ENCODE peak calls at places on chromosomes 3 and 15, in six cellular contexts. H is neuronal stem cell, Y is IMR-90, B is H1, S is mesenchymal stem cell, T is trophoblast cell. W is an unnamed sample.

GRCh38 chr3:136193273-136194043 is 2.7 kb downstream of the MSL2 start:
- DNase-seq in H (no peak), Y (no peak), B (no peak), S (peak; percentile 28), T (no peak), W (no peak)

GRCh38 chr3:36648241-36649034 is 115.9 kb downstream of the DCLK3 start:
- DNase-seq in H (no peak), Y (peak; percentile 86), B (no peak), S (peak; percentile 56), T (peak; percentile 12), W (no peak)

GRCh38 chr3:59424268-59425010 is 374.6 kb upstream of the CFAP20DC start:
- DNase-seq in H (no peak), Y (peak; percentile 93), B (no peak), S (peak; percentile 96), T (no peak), W (no peak)

GRCh38 chr3:147298511-147298982 is 107.8 kb downstream of the ZIC4 start:
- DNase-seq in H (peak; percentile 11), Y (peak; percentile 100), B (no peak), S (peak; percentile 99), T (peak; percentile 84), W (no peak)

GRCh38 chr3:176906046-176906905 is 291.0 kb downstream of the TBL1XR1 start:
- DNase-seq in H (no peak), Y (peak; percentile 90), B (no peak), S (peak; percentile 35), T (peak; percentile 27), W (no peak)

GRCh38 chr3:108175352-108175751 is 46.9 kb downstream of the IFT57 start:
- DNase-seq in H (no peak), Y (peak; percentile 78), B (no peak), S (no peak), T (no peak), W (no peak)

GRCh38 chr3:14687360-14687759 is 12.4 kb downstream of the C3orf20 start:
- DNase-seq in H (no peak), Y (no peak), B (no peak), S (no peak), T (no peak), W (no peak)

GRCh38 chr3:30285188-30286006 is 321.0 kb upstream of the TGFBR2 start:
- DNase-seq in H (no peak), Y (no peak), B (no peak), S (no peak), T (no peak), W (no peak)

GRCh38 chr3:142210608-142211007 is 14.8 kb downstream of the GK5 start:
- DNase-seq in H (no peak), Y (no peak), B (no peak), S (peak; percentile 41), T (no peak), W (no peak)

GRCh38 chr3:129777806-129778205 is 115.7 kb downstream of the TMCC1 start:
- DNase-seq in H (no peak), Y (no peak), B (no peak), S (no peak), T (no peak), W (no peak)

GRCh38 chr3:18830087-18830486 is 318.2 kb upstream of the KCNH8 start:
- DNase-seq in H (no peak), Y (no peak), B (no peak), S (no peak), T (no peak), W (no peak)

GRCh38 chr15:65303687-65304392 is 637 bp upstream of the RNU5B-1 start:
- DNase-seq in H (peak; percentile 48), Y (peak; percentile 43), B (no peak), S (peak; percentile 61), T (peak; percentile 55), W (peak; percentile 64)
- H2BK120ac ChIP-seq in H (peak overlapping the region; percentile 88), Y (peak overlapping the region; percentile 25), B (peak overlapping the region; percentile 86), S (peak overlapping the region; percentile 93), T (peak overlapping the region; percentile 81), W (peak overlapping the region; percentile 65)

DNA sequence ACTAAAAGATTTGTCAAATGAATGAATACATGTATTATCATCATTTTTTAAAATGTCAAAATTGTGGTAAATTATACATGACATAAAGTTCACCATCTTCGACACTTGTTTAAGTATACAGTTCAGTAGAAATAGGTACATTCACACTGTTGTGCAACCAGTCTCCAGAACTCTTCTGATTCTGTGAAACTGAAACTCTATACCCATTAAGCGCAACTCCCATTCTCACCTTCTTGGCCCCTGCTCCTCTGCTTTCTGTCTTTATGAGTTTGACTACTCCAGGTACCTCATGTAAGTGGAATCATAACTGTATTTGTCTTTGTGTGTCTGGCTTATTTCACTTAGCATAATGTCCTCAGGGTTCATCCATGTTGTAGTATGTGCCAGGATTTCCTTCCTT is 50.1 kb upstream of the KBTBD8 start:
- DNase-seq in H (no peak), Y (no peak), B (no peak), S (no peak), T (no peak), W (no peak)
- H4K91ac ChIP-seq in H (no peak overlapping the region), Y (no peak overlapping the region), B (no peak overlapping the region), S (no peak overlapping the region), T (no peak overlapping the region), W (no peak overlapping the region)

DNA sequence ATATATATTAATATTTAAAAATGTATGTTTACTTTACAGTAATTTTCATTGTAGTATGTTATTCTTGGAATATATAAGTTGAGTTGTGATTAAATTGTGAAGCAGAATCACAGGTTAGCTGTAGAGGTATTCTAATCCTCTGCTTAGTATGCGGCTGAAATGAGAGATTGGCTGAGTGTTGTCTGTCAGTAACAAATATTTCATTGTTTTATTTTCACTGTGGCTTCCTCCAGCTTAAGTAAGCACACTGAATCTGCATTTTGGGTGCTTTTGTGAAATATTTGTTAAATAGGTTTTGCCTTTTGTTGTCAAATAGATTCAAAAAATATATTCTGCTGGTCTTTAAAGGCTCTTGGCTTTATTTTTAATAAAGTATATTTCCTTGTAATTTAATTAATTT is 357.5 kb downstream of the CADM2 start:
- DNase-seq in H (no peak), Y (no peak), B (no peak), S (no peak), T (no peak), W (no peak)
- H2BK120ac ChIP-seq in H (no peak overlapping the region), Y (no peak overlapping the region), B (no peak overlapping the region), S (no peak overlapping the region), T (no peak overlapping the region), W (no peak overlapping the region)

DNA sequence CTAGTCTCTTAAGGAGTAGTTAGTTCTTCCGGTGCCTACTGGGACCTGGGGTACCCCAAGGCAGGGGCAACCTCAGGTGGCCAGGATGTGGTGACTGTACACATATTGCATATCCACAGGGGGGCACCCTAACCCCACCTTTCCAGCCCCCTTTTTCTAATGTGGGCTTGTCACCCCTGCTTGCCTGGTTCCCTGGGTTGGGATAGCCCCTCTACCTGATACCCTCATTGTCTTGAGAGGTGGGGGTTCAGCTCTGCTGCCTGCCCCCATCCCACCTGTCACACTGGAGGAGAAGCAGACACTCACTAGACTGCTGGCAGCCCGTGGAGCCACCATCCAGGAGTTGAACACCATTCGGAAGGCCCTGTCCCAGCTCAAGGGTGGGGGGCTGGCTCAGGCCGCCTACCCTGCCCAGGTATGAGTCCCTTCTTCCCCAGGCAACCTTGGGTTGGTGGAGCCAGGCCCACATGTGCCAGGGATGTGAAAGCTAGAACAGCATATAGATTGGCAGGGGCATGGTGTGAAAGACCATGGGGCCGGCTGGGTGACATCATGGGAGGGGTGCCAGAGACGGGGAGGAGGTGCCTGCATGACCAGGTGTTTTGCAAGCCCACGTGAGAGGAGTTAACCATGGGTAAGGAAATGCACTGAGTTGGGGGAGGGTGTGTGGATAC is 4.0 kb downstream of the GLYCTK start:
- DNase-seq in H (no peak), Y (no peak), B (peak; percentile 80), S (peak; percentile 29), T (no peak), W (no peak)
- H4K91ac ChIP-seq in H (no peak overlapping the region), Y (no peak overlapping the region), B (no peak overlapping the region), S (no peak overlapping the region), T (no peak overlapping the region), W (no peak overlapping the region)

GRCh38 chr3:73407572-73407971 is 217.2 kb downstream of the PDZRN3 start:
- DNase-seq in H (no peak), Y (no peak), B (no peak), S (no peak), T (no peak), W (no peak)

GRCh38 chr3:73401616-73402265 is 223.0 kb downstream of the PDZRN3 start:
- DNase-seq in H (no peak), Y (peak; percentile 60), B (no peak), S (peak; percentile 87), T (no peak), W (no peak)

GRCh38 chr3:73405000-73405399 is 219.7 kb downstream of the PDZRN3 start:
- DNase-seq in H (no peak), Y (no peak), B (no peak), S (no peak), T (no peak), W (no peak)

GRCh38 chr3:73405853-73406252 is 218.9 kb downstream of the PDZRN3 start:
- DNase-seq in H (no peak), Y (peak; percentile 42), B (no peak), S (peak; percentile 67), T (no peak), W (no peak)

GRCh38 chr3:73404450-73404849 is 220.3 kb downstream of the PDZRN3 start:
- DNase-seq in H (peak; percentile 9), Y (no peak), B (no peak), S (no peak), T (no peak), W (no peak)
- H2BK120ac ChIP-seq in H (no peak overlapping the region), Y (no peak overlapping the region), B (no peak overlapping the region), S (no peak overlapping the region), T (no peak overlapping the region), W (no peak overlapping the region)

DNA sequence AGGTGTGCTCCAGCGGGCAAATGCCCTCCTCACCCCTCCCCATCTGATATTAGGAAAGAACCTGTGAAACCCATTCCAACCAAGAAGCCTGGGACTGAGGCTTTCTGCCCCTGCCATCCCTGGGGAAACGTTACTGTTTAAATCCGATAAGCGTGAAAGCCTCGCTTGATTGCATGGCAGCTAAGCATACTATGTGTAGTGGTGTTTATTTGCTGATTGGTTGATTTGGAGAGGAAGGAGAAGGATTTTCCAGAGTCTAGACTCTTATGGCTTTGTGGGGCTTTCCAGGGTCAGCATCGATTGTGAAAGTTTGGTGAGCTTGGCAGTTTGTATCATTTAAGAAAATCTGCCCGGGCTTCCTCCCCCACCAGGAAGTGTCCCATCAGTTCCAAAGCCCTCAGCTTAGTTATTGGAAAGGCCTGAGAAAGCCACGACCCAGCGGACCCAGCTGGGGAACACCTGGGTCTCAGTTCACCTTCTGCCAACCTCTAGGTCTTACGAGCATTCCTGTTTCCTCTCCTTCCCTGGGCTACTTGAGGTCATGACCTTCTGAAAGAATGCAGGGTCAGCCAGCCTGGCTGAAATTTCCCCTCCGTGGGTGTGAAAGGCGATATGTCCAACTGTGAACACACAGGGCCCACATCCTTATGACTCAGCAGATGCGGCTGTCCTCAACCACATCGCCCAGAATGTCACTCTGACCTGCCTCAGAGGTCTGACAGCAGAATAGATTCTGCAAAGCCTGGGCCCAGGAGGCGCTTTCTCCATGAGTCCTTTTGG is 62.8 kb upstream of the HERC1 start:
- DNase-seq in H (no peak), Y (peak; percentile 81), B (no peak), S (peak; percentile 68), T (peak; percentile 37), W (no peak)
- H4K91ac ChIP-seq in H (no peak overlapping the region), Y (no peak overlapping the region), B (no peak overlapping the region), S (no peak overlapping the region), T (no peak overlapping the region), W (no peak overlapping the region)

GRCh38 chr15:42736793-42737528 is at the start of gene CDAN1:
- DNase-seq in H (peak; percentile 86), Y (peak; percentile 75), B (peak; percentile 95), S (peak; percentile 85), T (peak; percentile 85), W (peak; percentile 91)
- H2BK120ac ChIP-seq in H (no peak within 1 kb of the TSS), Y (peak within 1 kb of the TSS; percentile 57), B (no peak within 1 kb of the TSS), S (no peak within 1 kb of the TSS), T (peak within 1 kb of the TSS; percentile 92), W (no peak within 1 kb of the TSS)

W was measured in H9.